ENCODE peak calls at places on chromosomes 2 and 18, in eight cellular contexts. D is uterus, G is H1, X is right lobe of liver, S is adrenal gland, B is stomach, N is prostate gland, Z is HepG2. P is an unnamed sample.

GRCh38 chr2:98474979-98475632 is 30.4 kb downstream of the INPP4A start:
- DNase-seq in D (no peak), G (no peak), X (no peak), S (no peak), B (no peak), N (no peak), Z (no peak), P (no peak)

GRCh38 chr2:213834746-213835145 is 550.5 kb downstream of the SPAG16 start:
- DNase-seq in D (no peak), G (no peak), X (no peak), S (no peak), B (no peak), N (no peak), Z (no peak), P (no peak)

GRCh38 chr2:168892327-168892726 is 2.1 kb upstream of the SPC25 start:
- DNase-seq in D (no peak), G (no peak), X (no peak), S (no peak), B (no peak), N (no peak), Z (no peak), P (no peak)

GRCh38 chr2:189178726-189179606 is 595 bp downstream of the COL5A2 start:
- DNase-seq in D (peak; percentile 39), G (no peak), X (no peak), S (no peak), B (no peak), N (no peak), Z (no peak), P (no peak)

GRCh38 chr18:27600245-27600644 is 415.1 kb upstream of the CHST9 start:
- DNase-seq in D (no peak), G (no peak), X (no peak), S (no peak), B (no peak), N (no peak), Z (no peak), P (no peak)

GRCh38 chr2:50863218-50863617 is 168.7 kb downstream of the NRXN1 start:
- DNase-seq in D (no peak), G (no peak), X (no peak), S (no peak), B (no peak), N (no peak), Z (no peak), P (no peak)

GRCh38 chr2:96502891-96503636 is 2.1 kb downstream of the NEURL3 start:
- DNase-seq in D (no peak), G (peak; percentile 40), X (no peak), S (no peak), B (no peak), N (no peak), Z (no peak), P (no peak)

GRCh38 chr2:20666114-20666363 is 905 bp upstream of the GDF7 start:
- DNase-seq in D (no peak), G (peak; percentile 78), X (no peak), S (no peak), B (no peak), N (no peak), Z (no peak), P (no peak)

GRCh38 chr18:55588001-55588875 is at the start of gene TCF4:
- DNase-seq in D (peak; percentile 59), G (peak; percentile 72), X (peak; percentile 64), S (peak; percentile 60), B (peak; percentile 28), N (peak; percentile 27), Z (no peak), P (peak; percentile 30)

GRCh38 chr2:68812256-68812655 is 58.9 kb downstream of the BMP10 start:
- DNase-seq in D (no peak), G (no peak), X (no peak), S (no peak), B (no peak), N (no peak), Z (peak; percentile 13), P (no peak)

GRCh38 chr2:233800231-233800630 is 22.1 kb downstream of the MROH2A start:
- DNase-seq in D (no peak), G (no peak), X (no peak), S (no peak), B (peak; percentile 9), N (no peak), Z (no peak), P (no peak)
- TF ChIP-seq POLR2A in D (no peak), G (no peak), X (no peak), S (no peak), B (no peak), N (no peak), Z (no peak), P (no peak)

DNA sequence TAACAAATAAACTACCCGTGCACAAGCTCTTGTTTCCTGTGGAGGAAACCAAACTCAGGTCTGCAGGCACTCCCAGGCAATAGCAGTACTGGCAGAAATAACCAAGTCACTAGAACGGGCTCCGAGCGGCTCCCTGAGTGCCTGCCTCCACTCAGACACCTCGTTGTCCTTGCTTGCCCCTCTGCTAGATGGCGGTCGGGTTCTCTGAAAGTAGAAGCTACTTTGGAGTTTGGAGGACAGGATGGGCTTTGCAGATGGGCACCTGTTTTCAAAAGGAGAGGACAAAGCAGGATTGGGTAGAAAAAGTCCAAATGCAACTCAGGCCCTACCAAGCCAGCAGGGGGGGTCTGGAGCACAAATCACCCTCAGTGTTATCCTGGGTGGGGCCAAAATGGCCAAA is 136.4 kb downstream of the LRRC30 start:
- DNase-seq in D (no peak), G (peak; percentile 49), X (no peak), S (no peak), B (no peak), N (no peak), Z (no peak), P (no peak)
- H3K9me3 ChIP-seq in D (no peaks in the 10 kb centered on the region), G (no peaks in the 10 kb centered on the region), X (no peaks in the 10 kb centered on the region), S (no peaks in the 10 kb centered on the region), B (no peaks in the 10 kb centered on the region), N (no peaks in the 10 kb centered on the region), Z (no peaks in the 10 kb centered on the region), P (no peaks in the 10 kb centered on the region)

GRCh38 chr18:53567935-53568574 is 656.4 kb downstream of the MBD2 start:
- DNase-seq in D (no peak), G (peak; percentile 45), X (no peak), S (no peak), B (no peak), N (no peak), Z (peak; percentile 29), P (no peak)
- TF ChIP-seq CTCF in D (peak; percentile 13), G (peak; percentile 42), X (peak; percentile 41), S (no peak), B (peak; percentile 51), N (peak; percentile 50), Z (peak; percentile 52), P (peak; percentile 52)

GRCh38 chr2:63841254-63842022 is at the start of gene UGP2:
- DNase-seq in D (peak; percentile 92), G (peak; percentile 88), X (peak; percentile 98), S (peak; percentile 87), B (peak; percentile 89), N (peak; percentile 91), Z (peak; percentile 90), P (peak; percentile 94)
- TF ChIP-seq POLR2A in D (peak; percentile 67), G (peak; percentile 96), X (peak; percentile 97), S (peak; percentile 50), B (peak; percentile 83), N (peak; percentile 83), Z (peak; percentile 90), P (peak; percentile 95)

DNA sequence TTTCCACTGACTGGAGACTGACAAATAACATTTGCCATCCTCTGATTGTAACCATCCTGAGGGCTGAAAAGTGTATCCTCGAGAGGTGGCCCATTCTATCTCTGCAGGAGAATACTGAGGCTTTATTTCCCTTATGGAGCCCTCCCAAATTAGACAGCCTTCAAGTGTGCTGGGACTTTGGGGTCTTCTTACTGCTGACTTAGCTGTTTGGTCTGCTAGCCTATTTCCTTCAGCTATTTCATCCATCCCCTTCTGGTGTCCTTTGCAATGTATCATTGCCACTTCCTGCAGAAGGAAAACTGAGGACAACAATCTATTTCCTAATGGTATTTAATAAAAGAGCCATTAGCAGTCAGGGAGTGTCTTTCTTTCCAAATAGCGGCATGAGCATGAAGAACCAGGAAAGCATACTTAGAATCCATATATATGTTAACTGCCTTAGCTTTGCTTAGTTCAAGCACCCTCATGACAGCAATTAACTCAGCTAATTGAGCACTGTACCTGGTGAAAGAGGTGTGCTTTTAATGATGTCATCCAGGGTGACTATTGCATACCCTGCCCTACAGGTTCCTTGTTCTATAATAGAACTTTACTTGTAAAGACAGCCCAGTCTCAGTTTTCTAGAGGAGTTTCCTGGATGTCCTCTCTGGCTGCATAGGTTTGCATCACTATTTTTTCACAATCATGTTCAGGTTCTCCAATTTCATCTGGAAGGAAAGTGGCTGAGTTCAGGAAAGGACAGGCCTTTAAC is 24.0 kb downstream of the CMPK2 start:
- DNase-seq in D (no peak), G (no peak), X (no peak), S (no peak), B (no peak), N (no peak), Z (no peak), P (no peak)
- H3K9me3 ChIP-seq in D (no peaks in the 10 kb centered on the region), G (peaks cover 51% of the 10 kb centered on the region), X (peaks cover 8% of the 10 kb centered on the region), S (peaks cover 47% of the 10 kb centered on the region), B (peaks cover 35% of the 10 kb centered on the region), N (no peaks in the 10 kb centered on the region), Z (peaks cover 60% of the 10 kb centered on the region), P (peaks cover 40% of the 10 kb centered on the region)

GRCh38 chr2:101401906-101402305 is 14.6 kb upstream of the CREG2 start:
- DNase-seq in D (no peak), G (no peak), X (no peak), S (no peak), B (no peak), N (no peak), Z (no peak), P (no peak)
- TF ChIP-seq CTCF in D (no peak), G (no peak), X (no peak), S (no peak), B (peak; percentile 7), N (no peak), Z (peak; percentile 9), P (no peak)

GRCh38 chr2:237904806-237905599 is 45.6 kb downstream of the RAMP1 start:
- DNase-seq in D (peak; percentile 71), G (no peak), X (peak; percentile 44), S (no peak), B (no peak), N (no peak), Z (no peak), P (peak; percentile 24)
- TF ChIP-seq POLR2A in D (no peak), G (no peak), X (no peak), S (no peak), B (no peak), N (no peak), Z (no peak), P (no peak)

DNA sequence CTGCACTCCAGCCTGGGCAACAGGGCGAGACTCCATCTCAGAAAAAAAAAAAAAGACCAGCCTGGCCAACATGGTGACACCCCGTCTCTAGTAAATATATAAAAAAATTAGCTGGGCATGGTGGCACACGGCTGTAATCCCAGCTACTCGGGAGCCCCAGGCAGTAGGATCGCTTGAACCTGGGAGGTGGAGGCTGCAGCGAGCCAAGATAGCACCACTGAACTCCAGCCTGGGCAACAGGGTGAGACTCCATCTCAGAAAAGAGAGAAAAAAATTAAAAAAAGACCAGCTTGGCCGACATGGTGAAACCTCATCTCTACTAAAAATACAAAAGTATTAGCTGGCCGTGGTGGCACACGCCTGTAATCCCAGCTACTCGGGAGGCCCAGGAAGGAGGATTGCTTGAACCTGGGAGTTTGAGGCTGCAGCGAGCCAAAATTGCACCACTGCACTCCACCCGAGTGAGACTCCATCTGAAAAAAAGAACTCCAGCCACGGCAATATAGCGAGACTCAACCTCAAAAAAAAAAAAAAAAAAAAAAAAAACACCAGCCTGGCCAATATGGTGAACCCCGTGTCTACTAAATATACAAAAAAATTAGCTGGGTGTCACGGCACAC is 346.1 kb upstream of the PLGLB2 start:
- DNase-seq in D (no peak), G (peak; percentile 22), X (no peak), S (no peak), B (no peak), N (no peak), Z (no peak), P (no peak)
- H3K9me3 ChIP-seq in D (no peaks in the 10 kb centered on the region), G (peaks cover 5% of the 10 kb centered on the region), X (no peaks in the 10 kb centered on the region), S (no peaks in the 10 kb centered on the region), B (no peaks in the 10 kb centered on the region), N (no peaks in the 10 kb centered on the region), Z (no peaks in the 10 kb centered on the region), P (no peaks in the 10 kb centered on the region)

P was measured in transverse colon.